ENCODE peak calls at places on chromosomes 7 and 10, in ten cellular contexts. I, F, J, C, V, G, U, O, X and H are unnamed samples.

GRCh38 chr10:77504870-77505257 is 132.7 kb downstream of the KCNMA1 start:
- DNase-seq in I (no peak), F (no peak), J (no peak), C (peak; percentile 75), V (no peak), G (peak; percentile 74), U (peak; percentile 18), O (peak; percentile 61), X (no peak), H (peak; percentile 100)

GRCh38 chr7:80488851-80489370 is 23.0 kb downstream of the GNAT3 start:
- DNase-seq in I (no peak), F (no peak), J (no peak), C (no peak), V (no peak), G (no peak), U (no peak), O (no peak), X (no peak), H (no peak)

GRCh38 chr7:129376778-129377700 is 57.2 kb upstream of the STRIP2 start:
- DNase-seq in I (no peak), F (peak; percentile 50), J (no peak), C (no peak), V (no peak), G (peak; percentile 58), U (no peak), O (no peak), X (no peak), H (peak; percentile 28)

GRCh38 chr10:125049216-125049903 is 107.4 kb downstream of the ZRANB1 start:
- DNase-seq in I (no peak), F (no peak), J (no peak), C (no peak), V (no peak), G (no peak), U (no peak), O (no peak), X (no peak), H (no peak)

GRCh38 chr10:105597297-105597696 is 956.2 kb downstream of the SORCS3 start:
- DNase-seq in I (no peak), F (peak; percentile 9), J (no peak), C (no peak), V (no peak), G (peak; percentile 18), U (no peak), O (no peak), X (no peak), H (no peak)

GRCh38 chr7:144713850-144714249 is 122.0 kb downstream of the TPK1 start:
- DNase-seq in I (no peak), F (no peak), J (no peak), C (no peak), V (no peak), G (no peak), U (no peak), O (no peak), X (no peak), H (no peak)

GRCh38 chr7:155300641-155301452 is 3.2 kb downstream of the INSIG1 start:
- DNase-seq in I (no peak), F (no peak), J (no peak), C (no peak), V (no peak), G (no peak), U (no peak), O (no peak), X (peak; percentile 9), H (no peak)

GRCh38 chr10:98125940-98126631 is 8.4 kb upstream of the R3HCC1L start:
- DNase-seq in I (no peak), F (no peak), J (no peak), C (no peak), V (no peak), G (no peak), U (no peak), O (no peak), X (no peak), H (no peak)

GRCh38 chr10:25050402-25050801 is 34.0 kb downstream of the THNSL1 start:
- DNase-seq in I (no peak), F (no peak), J (no peak), C (no peak), V (no peak), G (no peak), U (peak; percentile 24), O (no peak), X (no peak), H (no peak)

GRCh38 chr10:72875250-72876055 is 18.1 kb upstream of the OIT3 start:
- DNase-seq in I (no peak), F (peak; percentile 54), J (peak; percentile 1), C (no peak), V (no peak), G (peak; percentile 40), U (no peak), O (peak; percentile 18), X (no peak), H (peak; percentile 98)

GRCh38 chr10:4082851-4083250 is 297.8 kb upstream of the KLF6 start:
- DNase-seq in I (no peak), F (peak; percentile 47), J (no peak), C (no peak), V (no peak), G (no peak), U (no peak), O (no peak), X (no peak), H (no peak)

GRCh38 chr10:123573236-123574147 is 92.7 kb upstream of the GPR26 start:
- DNase-seq in I (peak; percentile 33), F (no peak), J (no peak), C (no peak), V (no peak), G (peak; percentile 54), U (peak; percentile 6), O (peak; percentile 38), X (peak; percentile 11), H (peak; percentile 91)

GRCh38 chr7:3254718-3255117 is 46.3 kb upstream of the SDK1 start:
- DNase-seq in I (no peak), F (no peak), J (no peak), C (no peak), V (no peak), G (no peak), U (no peak), O (no peak), X (no peak), H (no peak)

GRCh38 chr10:22670796-22671195 is 43.6 kb downstream of the PIP4K2A start:
- DNase-seq in I (no peak), F (peak; percentile 43), J (peak; percentile 18), C (no peak), V (no peak), G (no peak), U (no peak), O (no peak), X (no peak), H (no peak)

GRCh38 chr10:115936926-115937755 is 335.9 kb downstream of the GFRA1 start:
- DNase-seq in I (no peak), F (peak; percentile 29), J (no peak), C (peak; percentile 72), V (no peak), G (peak; percentile 93), U (peak; percentile 60), O (no peak), X (no peak), H (peak; percentile 12)

GRCh38 chr10:12041766-12042408 is 722 bp downstream of the UPF2 start:
- DNase-seq in I (no peak), F (peak; percentile 19), J (no peak), C (no peak), V (no peak), G (peak; percentile 45), U (peak; percentile 22), O (peak; percentile 10), X (no peak), H (peak; percentile 11)

GRCh38 chr7:23022258-23022745 is 8.4 kb upstream of the HYCC1 start:
- DNase-seq in I (no peak), F (peak; percentile 97), J (no peak), C (peak; percentile 96), V (no peak), G (peak; percentile 90), U (peak; percentile 81), O (no peak), X (no peak), H (peak; percentile 70)

GRCh38 chr7:50589362-50589761 is 24.2 kb upstream of the DDC start:
- DNase-seq in I (no peak), F (no peak), J (no peak), C (no peak), V (no peak), G (no peak), U (no peak), O (no peak), X (no peak), H (no peak)

GRCh38 chr7:130365093-130365492 is 15.2 kb upstream of the CPA1 start:
- DNase-seq in I (no peak), F (no peak), J (no peak), C (no peak), V (no peak), G (no peak), U (no peak), O (no peak), X (no peak), H (no peak)

GRCh38 chr7:65832281-65832680 is 40.6 kb upstream of the VKORC1L1 start:
- DNase-seq in I (no peak), F (peak; percentile 58), J (no peak), C (no peak), V (no peak), G (peak; percentile 22), U (peak; percentile 35), O (peak; percentile 17), X (no peak), H (peak; percentile 16)

GRCh38 chr7:18590744-18591340 is 95.3 kb downstream of the HDAC9 start:
- DNase-seq in I (no peak), F (peak; percentile 82), J (peak; percentile 9), C (no peak), V (no peak), G (peak; percentile 46), U (no peak), O (no peak), X (no peak), H (peak; percentile 56)